ENCODE peak calls at places on chromosomes 2 and 18, in eight cellular contexts. One of them, this sample, is unnamed.

GRCh38 chr2:230925879-230926765 is 1.1 kb upstream of the GPR55 start:
- DNase-seq in amniotic stem cell: no peak
- DNase-seq in AG04450: no peak
- DNase-seq in brain microvascular endothelial cell: no peak
- DNase-seq in effector memory CD4-positive, alpha-beta T cell: no peak
- DNase-seq in CD8-positive, alpha-beta T cell: no peak
- DNase-seq in naive B cell: no peak
- DNase-seq in NCI-H226: no peak
- DNase-seq in this sample: peak; percentile 30

GRCh38 chr2:241559489-241560180 is 1.1 kb downstream of the BOK start:
- DNase-seq in effector memory CD4-positive, alpha-beta T cell: no peak
- DNase-seq in AG04450: no peak
- DNase-seq in CD8-positive, alpha-beta T cell: no peak
- DNase-seq in amniotic stem cell: no peak
- DNase-seq in naive B cell: no peak
- DNase-seq in brain microvascular endothelial cell: peak; percentile 30
- DNase-seq in NCI-H226: peak; percentile 55
- DNase-seq in this sample: peak; percentile 73

GRCh38 chr2:102591646-102592045 is 27.7 kb upstream of the SLC9A2 start:
- DNase-seq in NCI-H226: no peak
- DNase-seq in AG04450: no peak
- DNase-seq in effector memory CD4-positive, alpha-beta T cell: no peak
- DNase-seq in naive B cell: no peak
- DNase-seq in brain microvascular endothelial cell: no peak
- DNase-seq in amniotic stem cell: no peak
- DNase-seq in CD8-positive, alpha-beta T cell: no peak
- DNase-seq in this sample: no peak

GRCh38 chr2:221100467-221101089 is 471.5 kb downstream of the EPHA4 start:
- DNase-seq in AG04450: no peak
- DNase-seq in brain microvascular endothelial cell: no peak
- DNase-seq in amniotic stem cell: no peak
- DNase-seq in effector memory CD4-positive, alpha-beta T cell: no peak
- DNase-seq in naive B cell: no peak
- DNase-seq in NCI-H226: no peak
- DNase-seq in CD8-positive, alpha-beta T cell: no peak
- DNase-seq in this sample: peak; percentile 3

GRCh38 chr2:121297217-121297830 is 12.3 kb upstream of the TFCP2L1 start:
- DNase-seq in AG04450: no peak
- DNase-seq in NCI-H226: no peak
- DNase-seq in effector memory CD4-positive, alpha-beta T cell: no peak
- DNase-seq in CD8-positive, alpha-beta T cell: no peak
- DNase-seq in brain microvascular endothelial cell: peak; percentile 60
- DNase-seq in amniotic stem cell: peak; percentile 21
- DNase-seq in naive B cell: no peak
- DNase-seq in this sample: peak; percentile 57

GRCh38 chr2:65364986-65365733 is 67.2 kb downstream of the SPRED2 start:
- DNase-seq in brain microvascular endothelial cell: no peak
- DNase-seq in CD8-positive, alpha-beta T cell: no peak
- DNase-seq in AG04450: no peak
- DNase-seq in naive B cell: no peak
- DNase-seq in NCI-H226: no peak
- DNase-seq in amniotic stem cell: no peak
- DNase-seq in effector memory CD4-positive, alpha-beta T cell: no peak
- DNase-seq in this sample: no peak

GRCh38 chr18:75840131-75840530 is 412.6 kb upstream of the SMIM21 start:
- DNase-seq in AG04450: no peak
- DNase-seq in brain microvascular endothelial cell: no peak
- DNase-seq in NCI-H226: no peak
- DNase-seq in effector memory CD4-positive, alpha-beta T cell: no peak
- DNase-seq in naive B cell: no peak
- DNase-seq in amniotic stem cell: no peak
- DNase-seq in CD8-positive, alpha-beta T cell: no peak
- DNase-seq in this sample: no peak

GRCh38 chr2:69917854-69918253 is 2.9 kb downstream of the MXD1 start:
- DNase-seq in amniotic stem cell: peak; percentile 22
- DNase-seq in naive B cell: no peak
- DNase-seq in AG04450: peak; percentile 53
- DNase-seq in brain microvascular endothelial cell: peak; percentile 74
- DNase-seq in NCI-H226: peak; percentile 80
- DNase-seq in effector memory CD4-positive, alpha-beta T cell: no peak
- DNase-seq in CD8-positive, alpha-beta T cell: no peak
- DNase-seq in this sample: peak; percentile 92

GRCh38 chr2:46153996-46154753 is 143.0 kb upstream of the EPAS1 start:
- DNase-seq in naive B cell: no peak
- DNase-seq in NCI-H226: no peak
- DNase-seq in effector memory CD4-positive, alpha-beta T cell: no peak
- DNase-seq in brain microvascular endothelial cell: no peak
- DNase-seq in AG04450: no peak
- DNase-seq in CD8-positive, alpha-beta T cell: no peak
- DNase-seq in amniotic stem cell: no peak
- DNase-seq in this sample: no peak

GRCh38 chr2:23709311-23709710 is 217.6 kb downstream of the ATAD2B start:
- DNase-seq in CD8-positive, alpha-beta T cell: no peak
- DNase-seq in AG04450: no peak
- DNase-seq in effector memory CD4-positive, alpha-beta T cell: no peak
- DNase-seq in naive B cell: no peak
- DNase-seq in amniotic stem cell: no peak
- DNase-seq in brain microvascular endothelial cell: no peak
- DNase-seq in NCI-H226: no peak
- DNase-seq in this sample: no peak

GRCh38 chr2:167670588-167670987 is 576.8 kb downstream of the STK39 start:
- DNase-seq in naive B cell: no peak
- DNase-seq in brain microvascular endothelial cell: no peak
- DNase-seq in amniotic stem cell: no peak
- DNase-seq in AG04450: no peak
- DNase-seq in CD8-positive, alpha-beta T cell: no peak
- DNase-seq in effector memory CD4-positive, alpha-beta T cell: no peak
- DNase-seq in NCI-H226: no peak
- DNase-seq in this sample: no peak

GRCh38 chr2:133885847-133886246 is 317.6 kb upstream of the NCKAP5 start:
- DNase-seq in NCI-H226: peak; percentile 75
- DNase-seq in amniotic stem cell: no peak
- DNase-seq in AG04450: no peak
- DNase-seq in brain microvascular endothelial cell: no peak
- DNase-seq in CD8-positive, alpha-beta T cell: no peak
- DNase-seq in naive B cell: no peak
- DNase-seq in effector memory CD4-positive, alpha-beta T cell: no peak
- DNase-seq in this sample: peak; percentile 74

GRCh38 chr2:18961991-18962421 is 372.6 kb upstream of the NT5C1B start:
- DNase-seq in AG04450: no peak
- DNase-seq in brain microvascular endothelial cell: no peak
- DNase-seq in effector memory CD4-positive, alpha-beta T cell: no peak
- DNase-seq in amniotic stem cell: no peak
- DNase-seq in NCI-H226: no peak
- DNase-seq in CD8-positive, alpha-beta T cell: no peak
- DNase-seq in naive B cell: no peak
- DNase-seq in this sample: no peak

GRCh38 chr2:47225061-47225783 is 70.1 kb upstream of the STPG4 start:
- DNase-seq in naive B cell: no peak
- DNase-seq in amniotic stem cell: no peak
- DNase-seq in AG04450: peak; percentile 65
- DNase-seq in brain microvascular endothelial cell: peak; percentile 71
- DNase-seq in effector memory CD4-positive, alpha-beta T cell: no peak
- DNase-seq in CD8-positive, alpha-beta T cell: no peak
- DNase-seq in NCI-H226: peak; percentile 80
- DNase-seq in this sample: peak; percentile 96

GRCh38 chr2:128623776-128624424 is 305.2 kb upstream of the HS6ST1 start:
- DNase-seq in amniotic stem cell: peak; percentile 63
- DNase-seq in CD8-positive, alpha-beta T cell: no peak
- DNase-seq in effector memory CD4-positive, alpha-beta T cell: no peak
- DNase-seq in brain microvascular endothelial cell: peak; percentile 86
- DNase-seq in NCI-H226: no peak
- DNase-seq in naive B cell: no peak
- DNase-seq in AG04450: peak; percentile 79
- DNase-seq in this sample: peak; percentile 17

GRCh38 chr2:99188357-99188756 is 7.4 kb downstream of the MRPL30 start:
- DNase-seq in brain microvascular endothelial cell: no peak
- DNase-seq in CD8-positive, alpha-beta T cell: no peak
- DNase-seq in AG04450: no peak
- DNase-seq in amniotic stem cell: no peak
- DNase-seq in naive B cell: no peak
- DNase-seq in effector memory CD4-positive, alpha-beta T cell: no peak
- DNase-seq in NCI-H226: no peak
- DNase-seq in this sample: no peak

This sample was measured in ELR.